ENCODE peak calls at places on chromosomes 3 and 15, in eight cellular contexts. I, Y, H, C, A, W, D and B are unnamed samples.

GRCh38 chr3:44265815-44266214 is 24.1 kb downstream of the TOPAZ1 start:
- DNase-seq in H (no peak), D (no peak), I (no peak), W (no peak), C (no peak), A (no peak), Y (no peak), B (no peak)

GRCh38 chr3:197792019-197792647 is 1.1 kb downstream of the LRCH3 start:
- DNase-seq in I (no peak), Y (no peak), H (no peak), W (no peak), A (no peak), D (no peak), C (peak), B (no peak)

GRCh38 chr3:160697628-160698382 is 20.8 kb downstream of the ARL14 start:
- DNase-seq in Y (no peak), A (no peak), D (peak), C (peak), W (no peak), H (no peak), I (no peak), B (no peak)

GRCh38 chr15:66226736-66227135 is 26.8 kb downstream of the MEGF11 start:
- DNase-seq in I (no peak), A (no peak), C (no peak), H (no peak), W (no peak), Y (no peak), D (no peak), B (no peak)

GRCh38 chr3:72288955-72289707 is 504.2 kb upstream of the PROK2 start:
- DNase-seq in A (no peak), Y (no peak), D (no peak), I (peak), C (peak), H (no peak), W (no peak), B (peak)

GRCh38 chr3:4504340-4505261 is 11.5 kb downstream of the ITPR1 start:
- DNase-seq in D (no peak), C (peak), H (no peak), I (no peak), A (no peak), W (no peak), Y (peak), B (no peak)

GRCh38 chr15:78449220-78449999 is 11.4 kb downstream of the IREB2 start:
- DNase-seq in D (no peak), H (no peak), C (no peak), A (no peak), W (no peak), I (no peak), Y (no peak), B (no peak)

GRCh38 chr3:2511356-2511755 is 412.7 kb downstream of the CNTN4 start:
- DNase-seq in D (no peak), Y (no peak), I (no peak), A (peak), W (peak), C (no peak), H (no peak), B (no peak)

GRCh38 chr15:50145451-50145872 is 26.4 kb upstream of the ATP8B4 start:
- DNase-seq in A (peak), W (no peak), C (peak), D (peak), I (no peak), Y (no peak), H (peak), B (no peak)

GRCh38 chr3:177426151-177426904 is 229.0 kb upstream of the TBL1XR1 start:
- DNase-seq in D (no peak), H (no peak), Y (no peak), W (no peak), A (no peak), I (no peak), C (no peak), B (no peak)

GRCh38 chr3:196633658-196634151 is 5.8 kb upstream of the NRROS start:
- DNase-seq in H (no peak), A (no peak), W (no peak), I (no peak), Y (no peak), C (no peak), D (no peak), B (no peak)

GRCh38 chr3:58333206-58334012 is 717 bp downstream of the PXK start:
- DNase-seq in I (no peak), Y (peak), A (no peak), D (peak), W (peak), C (peak), H (no peak), B (peak)

GRCh38 chr15:67528536-67528935 is 7.6 kb downstream of the C15orf61 start:
- DNase-seq in Y (no peak), C (no peak), I (no peak), H (no peak), W (no peak), A (no peak), D (no peak), B (no peak)

GRCh38 chr15:30065025-30065801 is 17.5 kb upstream of the GOLGA8J start:
- DNase-seq in W (no peak), Y (no peak), D (peak), H (no peak), I (no peak), C (peak), A (peak), B (no peak)

GRCh38 chr3:43966126-43966525 is 275.4 kb downstream of the ABHD5 start:
- DNase-seq in D (no peak), A (no peak), I (no peak), W (no peak), C (no peak), H (no peak), Y (no peak), B (no peak)

GRCh38 chr15:100116416-100117190 is 225.2 kb downstream of the ADAMTS17 start:
- DNase-seq in C (peak), D (no peak), I (no peak), Y (no peak), A (peak), W (peak), H (no peak), B (no peak)

GRCh38 chr3:138124188-138124587 is 8.0 kb downstream of the A4GNT start:
- DNase-seq in D (no peak), H (no peak), C (no peak), A (no peak), Y (no peak), W (no peak), I (no peak), B (no peak)

GRCh38 chr3:50486219-50486888 is 17.1 kb downstream of the CACNA2D2 start:
- DNase-seq in W (no peak), A (no peak), I (no peak), D (peak), C (no peak), Y (no peak), H (no peak), B (no peak)

GRCh38 chr15:95169701-95170459 is 938.5 kb downstream of the MCTP2 start:
- DNase-seq in H (no peak), W (peak), I (peak), D (no peak), Y (no peak), C (peak), A (no peak), B (no peak)

GRCh38 chr3:197027896-197028710 is 1.5 kb downstream of the MELTF start:
- DNase-seq in C (no peak), W (no peak), I (no peak), A (no peak), H (no peak), Y (no peak), D (no peak), B (no peak)

GRCh38 chr15:51731549-51732267 is 5.7 kb downstream of the LYSMD2 start:
- DNase-seq in A (peak), C (peak), D (no peak), H (no peak), I (no peak), Y (peak), W (no peak), B (no peak)

GRCh38 chr3:18111702-18112311 is 313.3 kb downstream of the SATB1 start:
- DNase-seq in W (no peak), H (peak), D (peak), Y (no peak), A (peak), C (peak), I (no peak), B (no peak)

GRCh38 chr15:40128746-40129660 is 20.3 kb upstream of the BMF start:
- DNase-seq in Y (no peak), W (no peak), I (no peak), C (no peak), D (no peak), A (no peak), H (no peak), B (no peak)

GRCh38 chr3:21390136-21390535 is 360.9 kb downstream of the ZNF385D start:
- DNase-seq in H (peak), C (peak), W (no peak), D (no peak), Y (no peak), I (no peak), A (peak), B (no peak)

GRCh38 chr15:39776068-39776467 is 6.6 kb downstream of the FSIP1 start:
- DNase-seq in C (no peak), Y (no peak), H (no peak), A (no peak), I (no peak), W (no peak), D (no peak), B (no peak)

GRCh38 chr3:161454615-161455014 is 42.0 kb upstream of the OTOL1 start:
- DNase-seq in A (no peak), Y (no peak), I (no peak), H (no peak), D (no peak), C (no peak), W (no peak), B (no peak)

GRCh38 chr3:123834631-123835030 is 49.5 kb downstream of the MYLK start:
- DNase-seq in C (peak), W (no peak), A (no peak), H (peak), I (no peak), D (peak), Y (no peak), B (no peak)

GRCh38 chr15:81419304-81419943 is 45.4 kb upstream of the TMC3 start:
- DNase-seq in H (no peak), I (no peak), W (no peak), D (peak), C (peak), Y (no peak), A (no peak), B (no peak)